ENCODE peak calls at places on chromosomes 16 and 17, in seven cellular contexts. M is SJSA1; W is cardiac muscle cell; Y is activated naive CD4-positive, alpha-beta T cell treated with anti-CD3 and anti-CD28 coated beads, Interleukin-2, amount 50 U/mL, for 72 hours; H is GM03348; S is G401; D is substantia nigra. P is an unnamed sample.
A peak's percentile ranks its signal among the peaks of the same experiment; 100 is the strongest.

GRCh38 chr17:74325743-74326379 is at the start of gene KIF19:
- DNase-seq in S (no peak), D (no peak), W (peak; percentile 22), M (no peak), H (peak; percentile 54), Y (no peak), P (peak; percentile 44)

GRCh38 chr17:73334771-73335513 is 23.1 kb upstream of the CDC42EP4 start:
- DNase-seq in M (no peak), D (no peak), S (no peak), H (no peak), Y (no peak), W (no peak), P (no peak)

GRCh38 chr16:34078697-34079096 is 619.3 kb downstream of the TP53TG3F start:
- DNase-seq in Y (no peak), H (no peak), D (no peak), S (peak; percentile 1), M (no peak), W (peak; percentile 54), P (no peak)

GRCh38 chr17:44394833-44395232 is 5.4 kb upstream of the ITGA2B start:
- DNase-seq in M (no peak), H (no peak), Y (no peak), D (no peak), S (no peak), W (no peak), P (no peak)

GRCh38 chr16:79707867-79708266 is 107.3 kb upstream of the MAF start:
- DNase-seq in M (no peak), W (peak; percentile 5), D (no peak), S (no peak), Y (no peak), H (no peak), P (no peak)

GRCh38 chr16:84675423-84675822 is 24.4 kb upstream of the USP10 start:
- DNase-seq in D (no peak), H (no peak), S (no peak), M (no peak), W (no peak), Y (no peak), P (no peak)

GRCh38 chr17:75712480-75712879 is 8.8 kb upstream of the ITGB4 start:
- DNase-seq in S (no peak), W (peak; percentile 10), Y (no peak), D (no peak), M (no peak), H (no peak), P (no peak)

GRCh38 chr16:14249291-14250032 is 178.3 kb downstream of the MRTFB start:
- DNase-seq in W (peak; percentile 58), Y (no peak), D (no peak), S (peak; percentile 59), H (peak; percentile 73), M (no peak), P (peak; percentile 63)

GRCh38 chr16:3760518-3760917 is 43.2 kb upstream of the TRAP1 start:
- DNase-seq in S (no peak), W (no peak), M (no peak), D (no peak), Y (no peak), H (no peak), P (no peak)

GRCh38 chr17:47188266-47188665 is 829 bp downstream of the CDC27 start:
- DNase-seq in D (no peak), H (peak; percentile 24), W (peak; percentile 57), Y (no peak), S (peak; percentile 24), M (no peak), P (peak; percentile 50)

GRCh38 chr16:52271088-52271487 is 275.9 kb downstream of the TOX3 start:
- DNase-seq in S (no peak), Y (no peak), D (no peak), W (no peak), H (no peak), M (no peak), P (no peak)

GRCh38 chr17:44223574-44224046 is 4.1 kb upstream of the UBTF start:
- DNase-seq in S (peak; percentile 77), W (peak; percentile 47), M (no peak), H (peak; percentile 39), D (no peak), Y (no peak), P (peak; percentile 42)

GRCh38 chr16:31265329-31266245 is 5.8 kb downstream of the ITGAM start:
- DNase-seq in D (no peak), M (peak; percentile 83), H (peak; percentile 44), S (no peak), W (no peak), Y (peak; percentile 87), P (no peak)

GRCh38 chr16:81940781-81941560 is 70.3 kb downstream of the SDR42E1 start:
- DNase-seq in M (peak; percentile 70), Y (no peak), W (peak; percentile 75), H (peak; percentile 85), D (no peak), S (peak; percentile 27), P (peak; percentile 48)

GRCh38 chr16:66905633-66906539 is 12.8 kb downstream of the CDH16 start:
- DNase-seq in Y (no peak), H (no peak), W (no peak), S (no peak), D (no peak), M (no peak), P (peak; percentile 19)

GRCh38 chr17:39687546-39688474 is at the start of gene PGAP3:
- DNase-seq in M (peak; percentile 92), W (peak; percentile 92), D (peak; percentile 62), Y (peak; percentile 86), H (peak; percentile 95), S (peak; percentile 95), P (peak; percentile 89)

P was measured in SK-MEL-5.